ENCODE peak calls at places on chromosomes 6 and 20, in four cellular contexts. W is stimulated activated naive CD8-positive, alpha-beta T cell treated with anti-CD3 and anti-CD28 coated beads, Interleukin-15, amount 100 ng/mL, for 72 hours; R is OCI-LY7; D is A549. N is an unnamed sample.

GRCh38 chr6:15473174-15473573 is 189.7 kb downstream of the DTNBP1 start:
- DNase-seq in W (no peak), R (no peak), D (no peak), N (no peak)

GRCh38 chr6:21804941-21805610 is 211.5 kb downstream of the SOX4 start:
- DNase-seq in W (no peak), R (no peak), D (no peak), N (no peak)

GRCh38 chr20:60583741-60584140 is 625.5 kb downstream of the CDH26 start:
- DNase-seq in W (no peak), R (no peak), D (no peak), N (no peak)

GRCh38 chr20:36461600-36462439 is 79.5 kb upstream of the MYL9 start:
- DNase-seq in W (no peak), R (peak; percentile 60), D (peak; percentile 48), N (no peak)

GRCh38 chr6:11043961-11044711 is at the start of gene ELOVL2:
- DNase-seq in W (peak; percentile 25), R (no peak), D (peak; percentile 56), N (peak; percentile 14)

GRCh38 chr20:25273541-25274358 is 25.9 kb downstream of the PYGB start:
- DNase-seq in W (no peak), R (no peak), D (no peak), N (no peak)

GRCh38 chr20:31824554-31825313 is 5.6 kb downstream of the MYLK2 start:
- DNase-seq in W (no peak), R (no peak), D (no peak), N (no peak)

GRCh38 chr6:3643921-3644320 is 107.6 kb downstream of the PXDC1 start:
- DNase-seq in W (no peak), R (no peak), D (no peak), N (no peak)

GRCh38 chr6:3489032-3489757 is 32.3 kb upstream of the SLC22A23 start:
- DNase-seq in W (no peak), R (no peak), D (peak; percentile 13), N (no peak)

GRCh38 chr6:11596640-11597237 is 59.2 kb downstream of the TMEM170B start:
- DNase-seq in W (no peak), R (no peak), D (no peak), N (no peak)

GRCh38 chr20:63873477-63873971 is 8.5 kb downstream of the TPD52L2 start:
- DNase-seq in W (no peak), R (no peak), D (peak; percentile 43), N (no peak)

GRCh38 chr6:133202610-133203343 is 38.4 kb upstream of the EYA4 start:
- DNase-seq in W (no peak), R (no peak), D (no peak), N (no peak)

GRCh38 chr20:36969050-36969449 is 17.5 kb upstream of the SAMHD1 start:
- DNase-seq in W (no peak), R (no peak), D (no peak), N (no peak)

GRCh38 chr6:154606457-154606856 is 96.0 kb upstream of the CNKSR3 start:
- DNase-seq in W (peak; percentile 82), R (no peak), D (no peak), N (no peak)

GRCh38 chr6:144478487-144478886 is 193.4 kb downstream of the UTRN start:
- DNase-seq in W (no peak), R (no peak), D (no peak), N (no peak)

GRCh38 chr6:140855520-140855919 is 1277.2 kb upstream of the GJE1 start:
- DNase-seq in W (no peak), R (no peak), D (no peak), N (no peak)

GRCh38 chr6:153129873-153130514 is 1.1 kb downstream of the RGS17 start:
- DNase-seq in W (peak; percentile 9), R (no peak), D (no peak), N (no peak)

GRCh38 chr6:129849456-129849855 is 11.7 kb downstream of the TMEM244 start:
- DNase-seq in W (no peak), R (no peak), D (peak; percentile 9), N (no peak)

GRCh38 chr6:34795836-34796425 is 4.0 kb downstream of the BLTP3A start:
- DNase-seq in W (no peak), R (no peak), D (peak; percentile 7), N (no peak)

GRCh38 chr6:18253635-18254034 is 10.7 kb downstream of the DEK start:
- DNase-seq in W (no peak), R (no peak), D (no peak), N (no peak)

GRCh38 chr20:47400685-47401084 is 44.2 kb upstream of the ZMYND8 start:
- DNase-seq in W (no peak), R (peak; percentile 55), D (peak; percentile 81), N (no peak)

GRCh38 chr6:25788305-25788922 is 33.9 kb downstream of the SLC17A4 start:
- DNase-seq in W (peak; percentile 12), R (peak; percentile 35), D (peak; percentile 57), N (peak; percentile 27)

GRCh38 chr6:18148304-18149025 is 6.4 kb downstream of the TPMT start:
- DNase-seq in W (no peak), R (no peak), D (peak; percentile 62), N (no peak)

GRCh38 chr6:129686941-129687627 is 22.9 kb downstream of the ARHGAP18 start:
- DNase-seq in W (peak; percentile 38), R (peak; percentile 54), D (no peak), N (peak; percentile 88)

GRCh38 chr6:106163446-106163965 is 77.4 kb downstream of the PRDM1 start:
- DNase-seq in W (peak; percentile 48), R (peak; percentile 74), D (no peak), N (peak; percentile 93)

GRCh38 chr6:14968056-14968643 is 277.7 kb upstream of the JARID2 start:
- DNase-seq in W (no peak), R (no peak), D (no peak), N (no peak)

GRCh38 chr6:39471954-39472659 is 149.6 kb upstream of the KCNK16 start:
- DNase-seq in W (no peak), R (no peak), D (no peak), N (peak; percentile 69)

GRCh38 chr6:36516559-36516958 is 30.7 kb downstream of the STK38 start:
- DNase-seq in W (no peak), R (no peak), D (no peak), N (peak; percentile 40)

GRCh38 chr6:107116328-107116892 is 1.1 kb upstream of the BEND3 start:
- DNase-seq in W (peak; percentile 11), R (peak; percentile 96), D (peak; percentile 18), N (peak; percentile 70)

GRCh38 chr6:141301779-141302178 is 830.9 kb upstream of the GJE1 start:
- DNase-seq in W (no peak), R (no peak), D (no peak), N (no peak)

GRCh38 chr6:100138346-100139022 is 144.5 kb upstream of the MCHR2 start:
- DNase-seq in W (no peak), R (no peak), D (no peak), N (no peak)